ENCODE peak calls at places on chromosomes 11 and 22, in six cellular contexts. V is adrenal gland, B is heart left ventricle, E is right lobe of liver, P is IMR-90, A is A549. F is an unnamed sample.

GRCh38 chr11:57424802-57425564 is 1.9 kb downstream of the SLC43A3 start:
- DNase-seq in V (peak; percentile 77), B (peak; percentile 83), E (peak; percentile 64), P (peak; percentile 95), A (no peak), F (no peak)

GRCh38 chr22:27886843-27887151 is 32.3 kb downstream of the PITPNB start:
- DNase-seq in V (no peak), B (no peak), E (no peak), P (no peak), A (no peak), F (no peak)

GRCh38 chr22:26592368-26593015 is 2.6 kb upstream of the TPST2 start:
- DNase-seq in V (no peak), B (no peak), E (no peak), P (no peak), A (no peak), F (no peak)

GRCh38 chr22:38167988-38168407 is 13.6 kb downstream of the PLA2G6 start:
- DNase-seq in V (no peak), B (peak; percentile 50), E (no peak), P (no peak), A (no peak), F (no peak)

GRCh38 chr22:44133901-44134511 is 46.7 kb upstream of the PARVG start:
- DNase-seq in V (no peak), B (peak; percentile 29), E (no peak), P (no peak), A (no peak), F (no peak)

GRCh38 chr11:32466279-32466915 is 31.1 kb upstream of the WT1 start:
- DNase-seq in V (no peak), B (no peak), E (no peak), P (no peak), A (no peak), F (no peak)

GRCh38 chr11:19419813-19420212 is 179.1 kb upstream of the E2F8 start:
- DNase-seq in V (no peak), B (no peak), E (peak; percentile 67), P (peak; percentile 83), A (peak; percentile 75), F (no peak)

GRCh38 chr11:130369713-130370112 is 55.0 kb upstream of the ZBTB44 start:
- DNase-seq in V (no peak), B (no peak), E (no peak), P (no peak), A (no peak), F (no peak)

GRCh38 chr11:1845571-1846452 is 7.0 kb downstream of the TNNI2 start:
- DNase-seq in V (no peak), B (no peak), E (no peak), P (no peak), A (no peak), F (no peak)

GRCh38 chr11:107439586-107440201 is 17.9 kb downstream of the CWF19L2 start:
- DNase-seq in V (no peak), B (peak; percentile 9), E (no peak), P (no peak), A (no peak), F (no peak)

GRCh38 chr11:131870305-131870704 is 499.9 kb downstream of the NTM start:
- DNase-seq in V (no peak), B (no peak), E (no peak), P (no peak), A (no peak), F (no peak)

DNA sequence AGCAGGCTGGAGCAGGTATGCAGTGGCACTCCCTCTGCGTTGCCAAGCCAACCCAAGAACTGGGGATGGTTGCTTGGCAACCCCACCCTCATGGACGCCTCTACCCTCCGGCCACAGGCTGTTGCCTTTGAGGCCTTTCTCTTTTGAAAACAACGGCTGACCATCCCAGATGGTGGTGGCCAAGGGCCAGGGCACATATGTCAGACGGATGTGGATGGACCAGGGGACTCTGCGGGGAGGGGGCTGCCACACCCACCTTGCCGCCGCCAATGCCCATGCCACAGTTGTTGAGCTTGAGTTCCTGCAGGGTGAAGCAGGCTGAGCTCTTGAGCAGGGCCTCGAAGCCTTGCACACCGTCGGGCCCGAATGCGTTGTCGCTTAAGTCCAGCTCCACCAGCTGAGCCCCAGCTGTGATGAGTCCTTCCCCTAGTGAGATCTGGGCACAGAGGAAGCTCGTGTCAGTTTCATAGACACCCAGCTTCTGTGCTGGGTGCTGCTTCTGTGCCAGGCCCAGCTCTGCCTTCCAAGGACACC is 21.5 kb downstream of the RANGAP1 start:
- DNase-seq in V (peak; percentile 68), B (no peak), E (no peak), P (no peak), A (no peak), F (no peak)
- TF ChIP-seq CTCF in V (no peak), B (no peak), E (no peak), P (no peak), A (no peak), F (no peak)

GRCh38 chr11:10934293-10934850 is 76.5 kb upstream of the ZBED5 start:
- DNase-seq in V (no peak), B (no peak), E (no peak), P (no peak), A (no peak), F (no peak)

GRCh38 chr11:10935015-10935564 is 77.2 kb upstream of the ZBED5 start:
- DNase-seq in V (no peak), B (no peak), E (no peak), P (no peak), A (no peak), F (no peak)

GRCh38 chr11:10931761-10932700 is 74.2 kb upstream of the ZBED5 start:
- DNase-seq in V (no peak), B (peak; percentile 15), E (no peak), P (no peak), A (peak; percentile 55), F (no peak)

GRCh38 chr11:10932976-10933375 is 75.1 kb upstream of the ZBED5 start:
- DNase-seq in V (no peak), B (no peak), E (no peak), P (no peak), A (no peak), F (no peak)

GRCh38 chr11:10933455-10934292 is 75.8 kb upstream of the ZBED5 start:
- DNase-seq in V (peak; percentile 97), B (peak; percentile 90), E (peak; percentile 86), P (peak; percentile 92), A (peak; percentile 93), F (peak; percentile 91)
- TF ChIP-seq POLR2A in V (no peak), B (peak; percentile 30), E (no peak), P (peak; percentile 58), A (peak; percentile 18), F (no peak)

GRCh38 chr11:86718999-86719398 is 46.6 kb upstream of the ME3 start:
- DNase-seq in V (no peak), B (no peak), E (no peak), P (no peak), A (no peak), F (no peak)
- H3K4me1 ChIP-seq in V (no peaks in the 10 kb centered on the region), B (peaks cover 7% of the 10 kb centered on the region), E (no peaks in the 10 kb centered on the region), P (peaks cover 10% of the 10 kb centered on the region), A (peaks cover 36% of the 10 kb centered on the region), F (peaks cover 15% of the 10 kb centered on the region)

GRCh38 chr11:134124660-134125451 is 56.0 kb downstream of the JAM3 start:
- DNase-seq in V (peak; percentile 80), B (peak; percentile 66), E (no peak), P (peak; percentile 66), A (no peak), F (no peak)
- TF ChIP-seq CTCF in V (no peak), B (no peak), E (no peak), P (no peak), A (no peak), F (no peak)

GRCh38 chr22:41447435-41448188 is 1.0 kb upstream of the TOB2 start:
- DNase-seq in V (peak; percentile 85), B (peak; percentile 78), E (peak; percentile 81), P (peak; percentile 50), A (peak; percentile 60), F (no peak)

GRCh38 chr22:41445171-41446056 is 1.2 kb downstream of the TOB2 start:
- DNase-seq in V (peak; percentile 69), B (peak; percentile 51), E (peak; percentile 54), P (no peak), A (peak; percentile 30), F (no peak)

GRCh38 chr22:41448189-41448808 is 1.7 kb upstream of the TOB2 start:
- DNase-seq in V (peak; percentile 99), B (peak; percentile 97), E (peak; percentile 98), P (peak; percentile 99), A (peak; percentile 98), F (peak; percentile 100)

GRCh38 chr22:41446057-41446501 is 522 bp downstream of the TOB2 start:
- DNase-seq in V (no peak), B (peak; percentile 49), E (peak; percentile 62), P (no peak), A (no peak), F (no peak)

GRCh38 chr22:41446639-41447434 is at the start of gene TOB2:
- DNase-seq in V (peak; percentile 97), B (peak; percentile 97), E (peak; percentile 97), P (peak; percentile 95), A (peak; percentile 96), F (peak; percentile 96)
- TF ChIP-seq POLR2A in V (peak; percentile 99), B (peak; percentile 99), E (peak; percentile 100), P (peak; percentile 99), A (peak; percentile 99), F (peak; percentile 99)

DNA sequence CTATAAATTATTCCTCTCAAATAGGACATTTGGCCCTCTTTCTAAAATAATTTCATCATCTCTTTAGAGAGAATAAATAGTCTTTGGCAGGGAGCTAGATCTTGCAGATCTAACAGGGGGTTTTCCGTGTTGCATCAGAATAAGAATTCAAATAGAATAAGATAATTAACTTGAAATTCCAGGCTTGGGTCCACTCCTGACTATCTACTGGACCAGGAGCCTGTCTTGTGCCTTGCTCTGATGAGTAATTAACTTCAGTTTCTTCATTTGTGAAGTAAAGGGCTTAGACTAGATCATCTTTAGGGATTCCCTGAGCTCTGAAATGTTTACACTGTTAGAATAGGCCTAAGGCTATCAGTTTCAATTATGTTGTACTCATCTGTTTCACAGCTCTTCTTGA is 23.5 kb upstream of the TMEM123 start:
- DNase-seq in V (no peak), B (no peak), E (no peak), P (peak; percentile 68), A (no peak), F (no peak)
- H3K4me1 ChIP-seq in V (no peaks in the 10 kb centered on the region), B (peaks cover 10% of the 10 kb centered on the region), E (peaks cover 25% of the 10 kb centered on the region), P (peaks cover 3% of the 10 kb centered on the region), A (peaks cover 13% of the 10 kb centered on the region), F (peaks cover 15% of the 10 kb centered on the region)